ENCODE peak calls at places on chromosomes 5 and 9, in nine cellular contexts. T is cardiac fibroblast, V is H54, B is DMS53, F is T-helper 1 cell, P is GM20000, I is aorta, K is HEK293T, S is mesenteric fat pad. H is an unnamed sample.

GRCh38 chr5:141402553-141403328 is at the start of gene PCDHGA9:
- DNase-seq in T (peak), V (peak), B (peak), F (no peak), P (no peak), I (peak), K (peak), S (no peak), H (peak)

GRCh38 chr5:65359981-65360380 is 121.7 kb downstream of the ADAMTS6 start:
- DNase-seq in T (peak), V (no peak), B (peak), F (no peak), P (no peak), I (no peak), K (no peak), S (no peak), H (no peak)

GRCh38 chr9:131008909-131009618 is at the start of gene LAMC3:
- DNase-seq in T (peak), V (no peak), B (peak), F (no peak), P (no peak), I (no peak), K (peak), S (no peak), H (no peak)

GRCh38 chr5:176677209-176677931 is 30.1 kb downstream of the TSPAN17 start:
- DNase-seq in T (no peak), V (no peak), B (no peak), F (no peak), P (no peak), I (no peak), K (no peak), S (no peak), H (peak)

GRCh38 chr9:115672477-115673316 is 480.9 kb upstream of the PAPPA start:
- DNase-seq in T (peak), V (no peak), B (peak), F (no peak), P (no peak), I (no peak), K (no peak), S (no peak), H (no peak)

GRCh38 chr9:127358770-127359169 is 38.2 kb upstream of the SLC2A8 start:
- DNase-seq in T (no peak), V (no peak), B (no peak), F (no peak), P (no peak), I (no peak), K (no peak), S (no peak), H (no peak)

GRCh38 chr9:72300884-72301283 is 64.1 kb downstream of the ZFAND5 start:
- DNase-seq in T (no peak), V (no peak), B (no peak), F (no peak), P (peak), I (no peak), K (no peak), S (no peak), H (no peak)

GRCh38 chr9:126371007-126371870 is 44.6 kb downstream of the MVB12B start:
- DNase-seq in T (no peak), V (no peak), B (peak), F (no peak), P (no peak), I (no peak), K (no peak), S (no peak), H (no peak)

GRCh38 chr5:43483210-43484048 is at the start of gene TMEM267:
- DNase-seq in T (peak), V (peak), B (peak), F (peak), P (peak), I (peak), K (peak), S (peak), H (peak)

GRCh38 chr9:16147726-16148125 is 594.9 kb downstream of the CCDC171 start:
- DNase-seq in T (no peak), V (no peak), B (no peak), F (no peak), P (no peak), I (no peak), K (no peak), S (no peak), H (no peak)

GRCh38 chr5:153447534-153447933 is 42.9 kb upstream of the GRIA1 start:
- DNase-seq in T (no peak), V (no peak), B (no peak), F (no peak), P (no peak), I (no peak), K (no peak), S (no peak), H (no peak)

GRCh38 chr9:93295031-93295430 is 111.1 kb downstream of the WNK2 start:
- DNase-seq in T (peak), V (no peak), B (no peak), F (no peak), P (peak), I (peak), K (peak), S (peak), H (no peak)

GRCh38 chr9:79387091-79387490 is 184.7 kb upstream of the TLE4 start:
- DNase-seq in T (no peak), V (no peak), B (no peak), F (no peak), P (no peak), I (no peak), K (no peak), S (no peak), H (no peak)

GRCh38 chr5:133668458-133668857 is 56.1 kb upstream of the FSTL4 start:
- DNase-seq in T (no peak), V (no peak), B (no peak), F (no peak), P (no peak), I (no peak), K (no peak), S (no peak), H (no peak)

GRCh38 chr5:151571270-151572173 is 19.6 kb downstream of the FAT2 start:
- DNase-seq in T (no peak), V (no peak), B (peak), F (no peak), P (no peak), I (no peak), K (no peak), S (peak), H (no peak)

GRCh38 chr5:147093138-147093537 is 141.7 kb upstream of the STK32A start:
- DNase-seq in T (peak), V (no peak), B (no peak), F (no peak), P (no peak), I (no peak), K (no peak), S (no peak), H (no peak)

H was measured in Right ventricle myocardium inferior.